ENCODE peak calls at places on chromosomes 6 and 20, in ten cellular contexts. One of them, this sample, is unnamed. For H3K9me3, the result is how much of the 10 kb centered on the place peaks cover.

GRCh38 chr6:127554435-127555006 is 22.5 kb upstream of the C6orf58 start:
- DNase-seq in uterus: no peak
- DNase-seq in BE2C: peak
- DNase-seq in heart right ventricle: no peak
- DNase-seq in lower lobe of right lung: no peak
- DNase-seq in CD4-positive, CD25-positive, alpha-beta regulatory T cell: peak
- DNase-seq in mucosa of descending colon: peak
- DNase-seq in HCT116: peak
- DNase-seq in fibroblast of lung: peak
- DNase-seq in stomach: peak
- DNase-seq in this sample: no peak

GRCh38 chr20:57514273-57514751 is 10.6 kb downstream of the CTCFL start:
- DNase-seq in BE2C: peak
- DNase-seq in mucosa of descending colon: peak
- DNase-seq in lower lobe of right lung: peak
- DNase-seq in uterus: peak
- DNase-seq in CD4-positive, CD25-positive, alpha-beta regulatory T cell: peak
- DNase-seq in stomach: peak
- DNase-seq in heart right ventricle: peak
- DNase-seq in fibroblast of lung: peak
- DNase-seq in HCT116: peak
- DNase-seq in this sample: peak

GRCh38 chr20:53829086-53829703 is 235.6 kb upstream of the ZNF217 start:
- DNase-seq in CD4-positive, CD25-positive, alpha-beta regulatory T cell: peak
- DNase-seq in stomach: no peak
- DNase-seq in uterus: no peak
- DNase-seq in BE2C: no peak
- DNase-seq in fibroblast of lung: peak
- DNase-seq in heart right ventricle: no peak
- DNase-seq in mucosa of descending colon: no peak
- DNase-seq in HCT116: peak
- DNase-seq in lower lobe of right lung: no peak
- DNase-seq in this sample: no peak

GRCh38 chr6:108250240-108250866 is 10.5 kb downstream of the SNX3 start:
- DNase-seq in BE2C: no peak
- DNase-seq in fibroblast of lung: peak
- DNase-seq in stomach: no peak
- DNase-seq in heart right ventricle: no peak
- DNase-seq in CD4-positive, CD25-positive, alpha-beta regulatory T cell: peak
- DNase-seq in uterus: no peak
- DNase-seq in mucosa of descending colon: no peak
- DNase-seq in lower lobe of right lung: no peak
- DNase-seq in HCT116: peak
- DNase-seq in this sample: no peak

GRCh38 chr6:107715523-107716321 is 108.4 kb downstream of the SCML4 start:
- DNase-seq in BE2C: no peak
- DNase-seq in fibroblast of lung: no peak
- DNase-seq in HCT116: no peak
- DNase-seq in lower lobe of right lung: no peak
- DNase-seq in CD4-positive, CD25-positive, alpha-beta regulatory T cell: no peak
- DNase-seq in stomach: no peak
- DNase-seq in uterus: no peak
- DNase-seq in mucosa of descending colon: no peak
- DNase-seq in heart right ventricle: no peak
- DNase-seq in this sample: no peak

GRCh38 chr6:151149788-151150187 is 90.0 kb upstream of the AKAP12 start:
- DNase-seq in CD4-positive, CD25-positive, alpha-beta regulatory T cell: no peak
- DNase-seq in stomach: no peak
- DNase-seq in lower lobe of right lung: no peak
- DNase-seq in uterus: no peak
- DNase-seq in BE2C: no peak
- DNase-seq in HCT116: no peak
- DNase-seq in fibroblast of lung: no peak
- DNase-seq in mucosa of descending colon: no peak
- DNase-seq in heart right ventricle: no peak
- DNase-seq in this sample: no peak

GRCh38 chr6:167056370-167056769 is 57.2 kb downstream of the CEP43 start:
- DNase-seq in mucosa of descending colon: peak
- DNase-seq in lower lobe of right lung: no peak
- DNase-seq in CD4-positive, CD25-positive, alpha-beta regulatory T cell: peak
- DNase-seq in fibroblast of lung: no peak
- DNase-seq in uterus: no peak
- DNase-seq in stomach: no peak
- DNase-seq in heart right ventricle: no peak
- DNase-seq in HCT116: no peak
- DNase-seq in BE2C: no peak
- DNase-seq in this sample: no peak

GRCh38 chr6:39128106-39128505 is 13.1 kb upstream of the SAYSD1 start:
- DNase-seq in BE2C: no peak
- DNase-seq in HCT116: no peak
- DNase-seq in mucosa of descending colon: no peak
- DNase-seq in lower lobe of right lung: no peak
- DNase-seq in uterus: no peak
- DNase-seq in fibroblast of lung: no peak
- DNase-seq in CD4-positive, CD25-positive, alpha-beta regulatory T cell: no peak
- DNase-seq in stomach: no peak
- DNase-seq in heart right ventricle: no peak
- DNase-seq in this sample: no peak

GRCh38 chr6:100096356-100096755 is 102.3 kb upstream of the MCHR2 start:
- DNase-seq in mucosa of descending colon: no peak
- DNase-seq in fibroblast of lung: no peak
- DNase-seq in stomach: no peak
- DNase-seq in heart right ventricle: no peak
- DNase-seq in uterus: no peak
- DNase-seq in lower lobe of right lung: no peak
- DNase-seq in HCT116: no peak
- DNase-seq in BE2C: no peak
- DNase-seq in CD4-positive, CD25-positive, alpha-beta regulatory T cell: no peak
- DNase-seq in this sample: no peak

GRCh38 chr6:159254186-159254585 is 85.0 kb downstream of the FNDC1 start:
- DNase-seq in lower lobe of right lung: no peak
- DNase-seq in uterus: no peak
- DNase-seq in CD4-positive, CD25-positive, alpha-beta regulatory T cell: no peak
- DNase-seq in stomach: no peak
- DNase-seq in fibroblast of lung: no peak
- DNase-seq in HCT116: no peak
- DNase-seq in mucosa of descending colon: no peak
- DNase-seq in BE2C: no peak
- DNase-seq in heart right ventricle: no peak
- DNase-seq in this sample: no peak

GRCh38 chr6:366389-366788 is 25.2 kb upstream of the IRF4 start:
- DNase-seq in HCT116: no peak
- DNase-seq in heart right ventricle: no peak
- DNase-seq in fibroblast of lung: no peak
- DNase-seq in mucosa of descending colon: no peak
- DNase-seq in CD4-positive, CD25-positive, alpha-beta regulatory T cell: no peak
- DNase-seq in stomach: no peak
- DNase-seq in uterus: no peak
- DNase-seq in lower lobe of right lung: no peak
- DNase-seq in BE2C: no peak
- DNase-seq in this sample: no peak
- H3K9me3 ChIP-seq in HCT116: under half
- H3K9me3 ChIP-seq in heart right ventricle: under half
- H3K9me3 ChIP-seq in fibroblast of lung: under half
- H3K9me3 ChIP-seq in mucosa of descending colon: half or more
- H3K9me3 ChIP-seq in CD4-positive, CD25-positive, alpha-beta regulatory T cell: under half
- H3K9me3 ChIP-seq in stomach: under half
- H3K9me3 ChIP-seq in uterus: under half
- H3K9me3 ChIP-seq in lower lobe of right lung: under half
- H3K9me3 ChIP-seq in BE2C: under half
- H3K9me3 ChIP-seq in this sample: under half

GRCh38 chr6:89508755-89509563 is 76.0 kb downstream of the ANKRD6 start:
- DNase-seq in lower lobe of right lung: peak
- DNase-seq in CD4-positive, CD25-positive, alpha-beta regulatory T cell: no peak
- DNase-seq in BE2C: no peak
- DNase-seq in mucosa of descending colon: no peak
- DNase-seq in stomach: peak
- DNase-seq in uterus: no peak
- DNase-seq in fibroblast of lung: no peak
- DNase-seq in heart right ventricle: no peak
- DNase-seq in HCT116: no peak
- DNase-seq in this sample: no peak
- H3K4me3 ChIP-seq in lower lobe of right lung: no peak
- H3K4me3 ChIP-seq in CD4-positive, CD25-positive, alpha-beta regulatory T cell: no peak
- H3K4me3 ChIP-seq in BE2C: no peak
- H3K4me3 ChIP-seq in mucosa of descending colon: no peak
- H3K4me3 ChIP-seq in stomach: no peak
- H3K4me3 ChIP-seq in uterus: no peak
- H3K4me3 ChIP-seq in fibroblast of lung: no peak
- H3K4me3 ChIP-seq in heart right ventricle: no peak
- H3K4me3 ChIP-seq in HCT116: no peak
- H3K4me3 ChIP-seq in this sample: no peak

GRCh38 chr6:62681108-62681507 is 395.1 kb upstream of the KHDRBS2 start:
- DNase-seq in uterus: no peak
- DNase-seq in fibroblast of lung: no peak
- DNase-seq in mucosa of descending colon: no peak
- DNase-seq in BE2C: no peak
- DNase-seq in lower lobe of right lung: no peak
- DNase-seq in HCT116: no peak
- DNase-seq in heart right ventricle: no peak
- DNase-seq in stomach: no peak
- DNase-seq in CD4-positive, CD25-positive, alpha-beta regulatory T cell: no peak
- DNase-seq in this sample: no peak
- H3K9me3 ChIP-seq in uterus: under half
- H3K9me3 ChIP-seq in fibroblast of lung: under half
- H3K9me3 ChIP-seq in mucosa of descending colon: under half
- H3K9me3 ChIP-seq in BE2C: under half
- H3K9me3 ChIP-seq in lower lobe of right lung: under half
- H3K9me3 ChIP-seq in HCT116: under half
- H3K9me3 ChIP-seq in heart right ventricle: under half
- H3K9me3 ChIP-seq in stomach: under half
- H3K9me3 ChIP-seq in CD4-positive, CD25-positive, alpha-beta regulatory T cell: under half
- H3K9me3 ChIP-seq in this sample: under half

DNA sequence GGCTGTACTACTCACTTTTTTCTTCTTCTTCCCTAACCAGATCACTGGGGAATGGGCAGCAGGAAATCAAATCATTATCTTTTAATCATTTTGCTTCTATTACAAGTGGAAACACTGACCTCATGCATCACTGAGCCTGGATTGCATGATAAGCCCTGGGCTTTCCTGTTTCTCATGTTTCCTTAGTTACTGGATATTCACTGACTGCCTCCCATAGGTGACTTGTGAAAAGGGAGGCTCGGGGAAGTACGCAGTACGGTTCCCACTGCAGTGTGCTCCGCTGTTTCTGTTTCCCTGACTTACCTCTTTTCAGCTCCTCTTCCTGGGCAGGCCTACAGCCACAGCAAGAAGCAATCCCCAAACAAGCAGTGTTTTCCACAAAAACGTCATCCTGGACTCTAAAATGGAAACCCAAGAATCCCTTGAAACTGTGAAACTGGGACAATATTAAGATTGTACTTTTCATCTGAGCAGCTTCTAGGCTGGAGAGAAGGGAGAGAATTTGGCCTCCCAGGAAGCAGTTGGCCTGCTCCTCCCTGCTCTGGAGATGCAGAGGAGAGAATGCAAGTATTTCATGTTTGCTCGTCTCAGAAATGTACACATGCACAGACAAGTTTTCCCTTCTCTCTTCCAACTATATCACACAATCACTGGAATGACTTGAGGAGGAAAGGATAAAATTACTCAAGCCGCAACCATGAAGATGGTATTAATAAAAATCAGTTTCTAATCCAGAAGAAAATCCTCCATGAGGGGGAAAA is 13.1 kb downstream of the BTNL2 start:
- DNase-seq in CD4-positive, CD25-positive, alpha-beta regulatory T cell: no peak
- DNase-seq in fibroblast of lung: no peak
- DNase-seq in heart right ventricle: no peak
- DNase-seq in HCT116: no peak
- DNase-seq in mucosa of descending colon: no peak
- DNase-seq in stomach: no peak
- DNase-seq in BE2C: no peak
- DNase-seq in uterus: no peak
- DNase-seq in lower lobe of right lung: no peak
- DNase-seq in this sample: peak
- H3K4me3 ChIP-seq in CD4-positive, CD25-positive, alpha-beta regulatory T cell: no peak
- H3K4me3 ChIP-seq in fibroblast of lung: no peak
- H3K4me3 ChIP-seq in heart right ventricle: no peak
- H3K4me3 ChIP-seq in HCT116: no peak
- H3K4me3 ChIP-seq in mucosa of descending colon: no peak
- H3K4me3 ChIP-seq in stomach: no peak
- H3K4me3 ChIP-seq in BE2C: no peak
- H3K4me3 ChIP-seq in uterus: no peak
- H3K4me3 ChIP-seq in lower lobe of right lung: no peak
- H3K4me3 ChIP-seq in this sample: no peak

DNA sequence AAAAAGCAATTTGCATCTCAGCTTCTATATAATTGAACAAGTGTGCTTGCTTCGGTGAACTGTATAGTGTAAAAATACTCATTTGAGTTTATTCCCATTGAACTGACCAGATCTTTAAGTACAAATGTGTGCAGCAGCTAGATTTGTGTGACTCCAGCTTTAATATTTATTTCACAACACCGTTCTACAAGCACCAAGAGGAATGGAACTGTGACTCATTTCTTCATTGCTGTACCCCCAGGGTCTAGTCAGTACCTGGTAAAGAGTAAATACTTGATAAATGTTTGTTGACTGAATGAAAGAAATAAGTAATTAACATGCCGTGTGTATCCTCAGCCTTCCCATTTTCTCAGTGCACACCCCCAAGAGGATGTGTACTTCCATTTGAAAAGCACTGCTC is 464.8 kb downstream of the CBLN4 start:
- DNase-seq in CD4-positive, CD25-positive, alpha-beta regulatory T cell: no peak
- DNase-seq in BE2C: no peak
- DNase-seq in uterus: no peak
- DNase-seq in heart right ventricle: no peak
- DNase-seq in lower lobe of right lung: no peak
- DNase-seq in fibroblast of lung: no peak
- DNase-seq in mucosa of descending colon: no peak
- DNase-seq in stomach: no peak
- DNase-seq in HCT116: no peak
- DNase-seq in this sample: no peak
- H3K9me3 ChIP-seq in CD4-positive, CD25-positive, alpha-beta regulatory T cell: under half
- H3K9me3 ChIP-seq in BE2C: under half
- H3K9me3 ChIP-seq in uterus: under half
- H3K9me3 ChIP-seq in heart right ventricle: under half
- H3K9me3 ChIP-seq in lower lobe of right lung: under half
- H3K9me3 ChIP-seq in fibroblast of lung: under half
- H3K9me3 ChIP-seq in mucosa of descending colon: under half
- H3K9me3 ChIP-seq in stomach: under half
- H3K9me3 ChIP-seq in HCT116: under half
- H3K9me3 ChIP-seq in this sample: under half

DNA sequence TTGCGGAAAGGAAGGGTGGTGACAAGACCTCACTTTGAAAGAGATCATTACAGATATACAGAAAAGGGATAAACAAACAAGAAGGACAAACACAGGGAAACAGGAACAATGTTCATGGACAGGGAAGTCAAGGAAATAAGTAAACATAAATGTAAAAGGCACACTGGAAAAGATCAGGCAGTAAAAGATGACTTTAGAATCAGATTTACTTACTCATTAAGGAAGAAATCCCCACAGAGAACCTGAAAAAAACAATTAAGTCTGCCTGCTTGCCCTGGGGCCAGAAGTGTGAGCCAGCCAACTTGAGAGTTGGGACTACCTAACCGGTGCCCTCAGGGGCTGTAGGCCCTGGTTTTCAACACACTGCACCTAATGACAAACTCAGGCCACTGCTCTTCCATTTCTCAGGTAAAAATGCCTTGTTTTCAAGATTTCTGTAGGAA is 1.7 kb downstream of the APMAP start:
- DNase-seq in heart right ventricle: no peak
- DNase-seq in CD4-positive, CD25-positive, alpha-beta regulatory T cell: no peak
- DNase-seq in stomach: peak
- DNase-seq in BE2C: no peak
- DNase-seq in mucosa of descending colon: no peak
- DNase-seq in lower lobe of right lung: no peak
- DNase-seq in uterus: no peak
- DNase-seq in fibroblast of lung: no peak
- DNase-seq in HCT116: no peak
- DNase-seq in this sample: no peak
- H3K4me3 ChIP-seq in heart right ventricle: no peak
- H3K4me3 ChIP-seq in CD4-positive, CD25-positive, alpha-beta regulatory T cell: peak
- H3K4me3 ChIP-seq in stomach: no peak
- H3K4me3 ChIP-seq in BE2C: peak
- H3K4me3 ChIP-seq in mucosa of descending colon: no peak
- H3K4me3 ChIP-seq in lower lobe of right lung: peak
- H3K4me3 ChIP-seq in uterus: no peak
- H3K4me3 ChIP-seq in fibroblast of lung: no peak
- H3K4me3 ChIP-seq in HCT116: peak
- H3K4me3 ChIP-seq in this sample: peak

This sample was measured in right cardiac atrium.